ENCODE peak calls at places on chromosomes 11 and 22, in four cellular contexts. One of them, this sample, is unnamed.
A peak's percentile ranks its signal among the peaks of the same experiment; 100 is the strongest.

GRCh38 chr11:18981897-18982296 is 42.7 kb upstream of the MRGPRX1 start:
- DNase-seq in Peyer's patch: no peak
- DNase-seq in A549: no peak
- DNase-seq in HepG2: no peak
- DNase-seq in this sample: no peak

GRCh38 chr22:37559901-37560681 is at the start of gene CDC42EP1:
- DNase-seq in Peyer's patch: peak; percentile 75
- DNase-seq in A549: peak; percentile 64
- DNase-seq in HepG2: no peak
- DNase-seq in this sample: peak; percentile 91

GRCh38 chr11:19379465-19379864 is 138.7 kb upstream of the E2F8 start:
- DNase-seq in Peyer's patch: no peak
- DNase-seq in A549: no peak
- DNase-seq in HepG2: no peak
- DNase-seq in this sample: no peak

GRCh38 chr11:64284962-64285884 is at the start of gene GPR137:
- DNase-seq in Peyer's patch: peak; percentile 94
- DNase-seq in A549: peak; percentile 75
- DNase-seq in HepG2: peak; percentile 50
- DNase-seq in this sample: peak; percentile 97

GRCh38 chr22:50311606-50312351 is 4.3 kb upstream of the PLXNB2 start:
- DNase-seq in Peyer's patch: no peak
- DNase-seq in A549: no peak
- DNase-seq in HepG2: no peak
- DNase-seq in this sample: no peak

GRCh38 chr11:67076202-67076601 is 19.6 kb downstream of the RHOD start:
- DNase-seq in Peyer's patch: no peak
- DNase-seq in A549: no peak
- DNase-seq in HepG2: peak; percentile 50
- DNase-seq in this sample: no peak

GRCh38 chr11:69140635-69141034 is 15.1 kb upstream of the SMIM38 start:
- DNase-seq in Peyer's patch: no peak
- DNase-seq in A549: no peak
- DNase-seq in HepG2: no peak
- DNase-seq in this sample: no peak

GRCh38 chr11:68825603-68826002 is 16.1 kb downstream of the CPT1A start:
- DNase-seq in Peyer's patch: peak; percentile 90
- DNase-seq in A549: peak; percentile 37
- DNase-seq in HepG2: peak; percentile 58
- DNase-seq in this sample: no peak

DNA sequence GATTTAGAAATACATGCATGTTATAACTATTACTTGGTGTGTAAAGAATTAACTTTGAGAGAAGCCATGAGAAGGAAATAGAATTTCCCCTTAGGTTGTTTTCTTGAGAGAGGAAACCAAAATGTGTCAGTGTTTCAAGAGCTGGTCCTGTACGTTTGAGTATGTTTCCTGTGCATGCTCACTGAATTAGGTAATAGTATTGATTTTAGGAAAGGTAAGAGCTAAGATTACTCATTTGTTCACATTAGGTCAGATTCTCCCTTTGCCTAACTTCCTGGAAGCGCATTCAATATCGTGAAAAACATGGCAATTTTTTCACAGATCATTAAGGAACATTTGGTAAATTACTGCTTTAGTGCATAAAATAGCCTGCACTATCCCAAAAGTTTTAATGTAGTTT is 49.3 kb upstream of the RDX start:
- DNase-seq in Peyer's patch: no peak
- DNase-seq in A549: no peak
- DNase-seq in HepG2: peak; percentile 30
- DNase-seq in this sample: no peak
- TF ChIP-seq POLR2A in Peyer's patch: no peak
- TF ChIP-seq POLR2A in A549: no peak
- TF ChIP-seq POLR2A in HepG2: no peak
- TF ChIP-seq POLR2A in this sample: no peak

DNA sequence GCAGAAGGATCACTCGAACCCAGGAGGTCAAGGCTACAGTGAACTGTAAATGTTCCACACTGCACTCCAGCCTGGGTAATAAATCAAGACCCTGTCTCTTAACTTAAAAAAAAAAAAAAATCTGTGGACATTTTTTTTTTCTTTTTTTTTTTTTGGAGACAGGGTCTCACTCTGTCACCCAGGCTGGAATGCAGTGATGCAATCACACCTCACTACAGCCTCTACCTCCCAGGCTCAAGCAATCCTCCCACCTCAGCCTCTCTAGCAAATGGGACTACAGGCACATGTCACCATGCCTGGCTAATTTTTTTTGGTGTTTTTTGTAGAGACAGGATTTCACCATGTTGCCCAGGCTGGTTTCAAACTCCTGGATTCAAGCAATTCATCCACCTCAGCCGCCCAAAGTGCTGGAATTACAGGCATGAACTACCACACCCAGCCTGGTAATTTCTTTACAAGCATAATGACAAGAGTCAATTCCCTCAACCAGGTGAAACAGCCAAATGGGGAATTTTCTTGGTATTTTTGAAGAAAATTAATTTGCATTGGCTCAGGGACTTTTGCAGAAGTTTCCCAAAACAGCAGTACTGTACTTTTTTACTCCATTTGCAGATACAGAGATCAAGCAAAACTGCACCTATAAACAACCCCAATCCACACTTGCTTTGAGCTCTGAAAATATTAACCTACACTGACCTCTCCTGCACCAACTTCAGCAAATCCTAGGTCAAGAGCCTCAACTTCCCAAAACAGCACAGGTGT is 44.0 kb downstream of the MRTFA start:
- DNase-seq in Peyer's patch: no peak
- DNase-seq in A549: no peak
- DNase-seq in HepG2: no peak
- DNase-seq in this sample: no peak
- H3K4me3 ChIP-seq in Peyer's patch: no peak overlapping the region
- H3K4me3 ChIP-seq in A549: no peak overlapping the region
- H3K4me3 ChIP-seq in HepG2: no peak overlapping the region
- H3K4me3 ChIP-seq in this sample: no peak overlapping the region

GRCh38 chr11:76234704-76235232 is 28.5 kb upstream of the WNT11 start:
- DNase-seq in Peyer's patch: no peak
- DNase-seq in A549: no peak
- DNase-seq in HepG2: no peak
- DNase-seq in this sample: peak; percentile 42

GRCh38 chr11:76233936-76234703 is 27.8 kb upstream of the WNT11 start:
- DNase-seq in Peyer's patch: peak; percentile 78
- DNase-seq in A549: no peak
- DNase-seq in HepG2: no peak
- DNase-seq in this sample: peak; percentile 92

GRCh38 chr11:76236092-76237026 is 30.1 kb upstream of the WNT11 start:
- DNase-seq in Peyer's patch: peak; percentile 76
- DNase-seq in A549: peak; percentile 81
- DNase-seq in HepG2: no peak
- DNase-seq in this sample: no peak

GRCh38 chr11:76237041-76237649 is 30.8 kb upstream of the WNT11 start:
- DNase-seq in Peyer's patch: no peak
- DNase-seq in A549: no peak
- DNase-seq in HepG2: no peak
- DNase-seq in this sample: no peak

GRCh38 chr11:76235233-76236091 is 29.2 kb upstream of the WNT11 start:
- DNase-seq in Peyer's patch: peak; percentile 94
- DNase-seq in A549: peak; percentile 92
- DNase-seq in HepG2: peak; percentile 86
- DNase-seq in this sample: peak; percentile 98
- TF ChIP-seq POLR2A in Peyer's patch: no peak
- TF ChIP-seq POLR2A in A549: peak; percentile 58
- TF ChIP-seq POLR2A in HepG2: peak; percentile 63
- TF ChIP-seq POLR2A in this sample: no peak

GRCh38 chr22:25402501-25403283 is 161.8 kb upstream of the GRK3 start:
- DNase-seq in Peyer's patch: no peak
- DNase-seq in A549: no peak
- DNase-seq in HepG2: peak; percentile 95
- DNase-seq in this sample: no peak
- H3K4me3 ChIP-seq in Peyer's patch: peak overlapping the region; percentile 75
- H3K4me3 ChIP-seq in A549: peak overlapping the region; percentile 98
- H3K4me3 ChIP-seq in HepG2: peak overlapping the region; percentile 77
- H3K4me3 ChIP-seq in this sample: no peak overlapping the region

DNA sequence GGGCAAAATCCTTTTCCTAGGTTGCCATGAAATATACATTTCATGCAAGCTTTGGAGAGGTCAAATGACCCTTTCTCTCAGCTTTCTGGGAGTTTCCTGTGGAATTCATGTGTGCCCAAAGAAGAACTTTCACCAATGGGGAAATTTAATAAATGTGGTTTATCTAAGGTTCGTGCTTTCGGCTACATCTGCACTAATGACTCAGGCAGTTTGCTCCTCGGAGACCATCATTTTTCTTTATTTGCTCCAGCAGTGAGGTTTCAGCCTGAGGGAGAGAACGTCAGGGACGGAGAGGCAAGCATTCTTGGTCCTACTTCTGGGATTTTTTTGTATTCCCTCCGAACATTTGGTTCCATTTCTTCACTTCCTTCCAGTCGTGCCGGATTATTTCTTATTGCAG is 85.2 kb downstream of the FLI1 start:
- DNase-seq in Peyer's patch: no peak
- DNase-seq in A549: no peak
- DNase-seq in HepG2: no peak
- DNase-seq in this sample: no peak
- TF ChIP-seq POLR2A in Peyer's patch: no peak
- TF ChIP-seq POLR2A in A549: no peak
- TF ChIP-seq POLR2A in HepG2: no peak
- TF ChIP-seq POLR2A in this sample: no peak

GRCh38 chr11:24509114-24509513 is 12.3 kb downstream of the LUZP2 start:
- DNase-seq in Peyer's patch: no peak
- DNase-seq in A549: no peak
- DNase-seq in HepG2: no peak
- DNase-seq in this sample: no peak
- H3K4me3 ChIP-seq in Peyer's patch: no peak overlapping the region
- H3K4me3 ChIP-seq in A549: no peak overlapping the region
- H3K4me3 ChIP-seq in HepG2: no peak overlapping the region
- H3K4me3 ChIP-seq in this sample: no peak overlapping the region

DNA sequence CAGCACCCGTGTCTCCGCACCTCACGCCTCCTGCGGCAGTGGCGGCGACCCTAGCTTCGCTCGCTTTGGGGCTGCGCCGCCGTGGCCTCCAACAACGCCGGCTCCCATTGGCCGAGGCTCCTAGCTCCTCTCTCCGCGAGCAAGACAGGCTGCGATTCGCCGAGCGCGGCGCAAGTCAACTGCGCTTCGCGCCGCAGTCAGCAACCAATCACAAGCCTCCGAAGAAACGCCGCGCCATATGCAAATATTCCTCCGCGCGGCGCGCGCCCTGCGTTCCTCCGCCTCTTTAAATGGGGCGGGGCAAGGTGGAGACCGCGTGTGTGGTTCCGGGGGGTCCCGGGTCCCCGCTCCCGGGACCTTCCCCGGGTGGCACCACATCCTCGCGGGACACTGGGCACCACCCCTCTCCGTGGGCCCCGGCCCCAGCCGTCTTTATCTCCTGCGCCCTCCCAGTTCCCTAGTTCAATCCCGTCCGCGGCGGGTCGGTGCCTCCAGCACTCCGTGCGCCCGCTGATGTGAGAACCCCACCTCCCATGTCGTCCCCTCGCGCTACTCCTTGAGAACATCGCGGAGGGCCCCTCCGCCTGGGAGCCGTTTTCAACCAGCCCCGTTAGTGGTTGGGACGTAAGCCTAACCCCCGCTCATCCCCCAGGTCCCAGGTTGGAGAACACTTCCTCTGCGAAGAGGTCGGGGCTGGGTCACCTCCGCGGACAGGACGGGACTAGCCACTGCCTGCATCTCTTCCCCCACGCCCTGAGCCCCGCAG is at the start of gene NAP1L4:
- DNase-seq in Peyer's patch: peak; percentile 99
- DNase-seq in A549: peak; percentile 98
- DNase-seq in HepG2: peak; percentile 93
- DNase-seq in this sample: peak; percentile 99
- TF ChIP-seq POLR2A in Peyer's patch: peak; percentile 61
- TF ChIP-seq POLR2A in A549: peak; percentile 70
- TF ChIP-seq POLR2A in HepG2: peak; percentile 69
- TF ChIP-seq POLR2A in this sample: no peak

GRCh38 chr22:41411021-41411851 is 29.5 kb downstream of the TEF start:
- DNase-seq in Peyer's patch: no peak
- DNase-seq in A549: no peak
- DNase-seq in HepG2: no peak
- DNase-seq in this sample: no peak
- H3K4me3 ChIP-seq in Peyer's patch: no peak overlapping the region
- H3K4me3 ChIP-seq in A549: no peak overlapping the region
- H3K4me3 ChIP-seq in HepG2: no peak overlapping the region
- H3K4me3 ChIP-seq in this sample: no peak overlapping the region

This sample was measured in lower leg skin.